ENCODE peak calls at places on chromosomes 6 and 20, in five cellular contexts. V is GM12892, P is GM12878, J is K562, N is SK-N-SH. U is an unnamed sample.

GRCh38 chr20:39899881-39900280 is 789.2 kb downstream of the MAFB start:
- DNase-seq in P (no peak), J (no peak), N (no peak), V (no peak), U (no peak)

GRCh38 chr6:20866038-20866437 is 331.8 kb downstream of the CDKAL1 start:
- DNase-seq in V (no peak), J (no peak), N (no peak), P (no peak), U (no peak)

GRCh38 chr20:5770987-5771318 is 20.8 kb downstream of the SHLD1 start:
- DNase-seq in V (no peak), P (peak; percentile 54), N (no peak), J (no peak), U (no peak)

GRCh38 chr6:13362432-13362831 is 34.1 kb upstream of the TBC1D7 start:
- DNase-seq in P (no peak), J (no peak), N (no peak), V (no peak), U (no peak)

GRCh38 chr6:139765825-139766285 is 391.4 kb upstream of the CITED2 start:
- DNase-seq in J (peak; percentile 69), V (no peak), P (no peak), N (no peak), U (no peak)

GRCh38 chr20:25277941-25278521 is 30.1 kb downstream of the PYGB start:
- DNase-seq in J (no peak), P (no peak), V (no peak), N (no peak), U (no peak)

GRCh38 chr6:96391776-96392175 is 129.8 kb upstream of the UFL1 start:
- DNase-seq in J (no peak), V (no peak), P (no peak), N (peak; percentile 20), U (no peak)

GRCh38 chr6:166958926-166959861 is 2.8 kb upstream of the RNASET2 start:
- DNase-seq in V (no peak), N (no peak), J (peak; percentile 45), P (no peak), U (no peak)

GRCh38 chr20:36744764-36745191 is 1.1 kb downstream of the NDRG3 start:
- DNase-seq in J (peak; percentile 45), P (no peak), V (no peak), N (peak; percentile 73), U (no peak)

GRCh38 chr6:24768361-24768760 is 6.4 kb upstream of the GMNN start:
- DNase-seq in N (no peak), P (no peak), J (no peak), V (no peak), U (no peak)

GRCh38 chr6:84284428-84285033 is 57.1 kb upstream of the CEP162 start:
- DNase-seq in N (peak; percentile 50), V (no peak), J (peak; percentile 37), P (no peak), U (no peak)

GRCh38 chr20:8423482-8423881 is 291.4 kb downstream of the PLCB1 start:
- DNase-seq in N (no peak), P (no peak), V (no peak), J (no peak), U (no peak)

GRCh38 chr20:8424986-8425385 is 292.9 kb downstream of the PLCB1 start:
- DNase-seq in N (no peak), J (no peak), P (no peak), V (no peak), U (no peak)

GRCh38 chr20:8421981-8422380 is 289.9 kb downstream of the PLCB1 start:
- DNase-seq in J (no peak), P (no peak), V (no peak), N (no peak), U (no peak)

GRCh38 chr20:8425802-8426201 is 293.7 kb downstream of the PLCB1 start:
- DNase-seq in P (no peak), V (no peak), J (no peak), N (no peak), U (no peak)

GRCh38 chr20:8424010-8424409 is 291.9 kb downstream of the PLCB1 start:
- DNase-seq in N (no peak), P (no peak), V (no peak), J (no peak), U (no peak)
- TF ChIP-seq TAF1 in N (no peak), P (no peak), V (no peak), J (no peak), U (no peak)

GRCh38 chr6:17530321-17530835 is 69.7 kb upstream of the FAM8A1 start:
- DNase-seq in P (no peak), V (no peak), N (no peak), J (no peak), U (no peak)

GRCh38 chr6:17525637-17526036 is 74.5 kb upstream of the FAM8A1 start:
- DNase-seq in N (no peak), V (no peak), P (no peak), J (no peak), U (no peak)

GRCh38 chr6:17527076-17527475 is 73.0 kb upstream of the FAM8A1 start:
- DNase-seq in V (no peak), P (no peak), J (no peak), N (no peak), U (no peak)
- TF ChIP-seq TAF1 in V (no peak), P (no peak), J (no peak), N (no peak), U (no peak)

DNA sequence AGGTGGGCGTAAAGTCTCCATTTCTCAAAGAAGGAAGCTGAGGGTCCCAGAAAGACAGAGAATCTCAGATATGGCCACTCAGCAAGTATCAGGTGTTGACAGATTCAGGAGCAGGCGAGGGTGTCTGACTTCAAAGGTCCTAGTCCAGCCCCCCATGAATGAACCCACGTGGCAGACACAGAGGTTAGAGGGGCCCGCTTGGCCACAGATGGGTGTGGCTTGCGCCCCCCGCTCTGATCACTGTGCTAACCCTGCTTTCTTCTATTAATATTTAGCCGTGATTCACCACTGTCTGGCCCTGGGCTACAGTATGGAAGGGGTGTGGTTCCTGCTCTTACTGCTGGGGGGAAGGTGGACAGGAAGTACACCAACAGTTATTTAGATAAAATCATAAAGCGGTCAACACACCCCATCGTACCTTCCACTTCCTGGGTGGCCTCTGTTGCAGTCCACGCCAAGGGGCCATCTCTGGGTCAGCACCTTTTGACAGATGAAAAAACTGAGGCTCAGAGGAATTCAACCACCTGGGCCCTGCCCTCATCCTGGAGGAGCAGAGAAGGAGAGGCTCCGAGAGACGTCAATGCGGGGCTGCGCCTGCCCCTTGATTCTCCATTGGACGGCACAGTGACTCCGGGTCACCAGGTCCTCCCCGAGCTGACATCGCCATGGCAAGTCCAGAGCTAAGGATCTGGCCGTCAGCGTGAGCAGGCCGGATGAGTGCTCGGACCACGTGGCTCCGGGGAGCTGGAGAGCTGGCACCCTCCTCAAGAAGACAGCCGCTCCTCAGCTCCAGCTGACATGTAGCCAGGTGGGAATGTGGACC is 206.3 kb downstream of the PREX1 start:
- DNase-seq in N (no peak), J (peak; percentile 46), P (no peak), V (no peak), U (no peak)
- TF ChIP-seq TAF1 in N (no peak), J (no peak), P (no peak), V (no peak), U (no peak)

GRCh38 chr6:118744261-118744941 is 93.0 kb upstream of the CEP85L start:
- DNase-seq in N (no peak), P (no peak), J (no peak), V (no peak), U (no peak)

GRCh38 chr6:118748311-118749062 is 97.1 kb upstream of the CEP85L start:
- DNase-seq in N (peak; percentile 50), V (no peak), P (no peak), J (no peak), U (no peak)

GRCh38 chr6:118743744-118744143 is 92.4 kb upstream of the CEP85L start:
- DNase-seq in J (no peak), V (no peak), N (no peak), P (no peak), U (no peak)

GRCh38 chr6:118745156-118745555 is 93.8 kb upstream of the CEP85L start:
- DNase-seq in J (no peak), N (no peak), V (no peak), P (no peak), U (no peak)

GRCh38 chr6:118746100-118746874 is 94.9 kb upstream of the CEP85L start:
- DNase-seq in V (no peak), P (no peak), J (no peak), N (no peak), U (no peak)
- TF ChIP-seq TAF1 in V (no peak), P (no peak), J (no peak), N (no peak), U (no peak)

GRCh38 chr20:1418335-1418734 is 25.5 kb upstream of the FKBP1A start:
- DNase-seq in J (no peak), V (no peak), N (no peak), P (no peak), U (no peak)

GRCh38 chr20:1417790-1418189 is 24.9 kb upstream of the FKBP1A start:
- DNase-seq in V (no peak), J (no peak), N (no peak), P (no peak), U (no peak)

GRCh38 chr20:1414982-1415381 is 22.1 kb upstream of the FKBP1A start:
- DNase-seq in J (no peak), P (no peak), N (no peak), V (no peak), U (no peak)

GRCh38 chr20:1415667-1416468 is 23.0 kb upstream of the FKBP1A start:
- DNase-seq in N (no peak), J (peak; percentile 64), V (no peak), P (no peak), U (no peak)

GRCh38 chr20:1417273-1417672 is 24.4 kb upstream of the FKBP1A start:
- DNase-seq in J (no peak), N (no peak), P (no peak), V (no peak), U (no peak)
- TF ChIP-seq TAF1 in J (no peak), N (no peak), P (no peak), V (no peak), U (no peak)

GRCh38 chr6:1614767-1615650 is 5.3 kb downstream of the FOXC1 start:
- DNase-seq in N (peak; percentile 72), P (no peak), V (no peak), J (no peak), U (no peak)
- TF ChIP-seq TAF1 in N (no peak), P (no peak), V (no peak), J (no peak), U (no peak)

U was measured in GM12891.